ENCODE peak calls at places on chromosomes 2 and 18, in six cellular contexts. C is HuH-7, E is BJ, P is mucosa of gallbladder, G is neural progenitor cell, N is T-helper 9 cell. Y is an unnamed sample.

GRCh38 chr2:176501652-176502051 is 232.4 kb downstream of the MTX2 start:
- DNase-seq in E (no peak), N (no peak), C (no peak), P (no peak), G (no peak), Y (no peak)

GRCh38 chr2:120794716-120795115 is 59.0 kb downstream of the GLI2 start:
- DNase-seq in N (no peak), P (no peak), E (no peak), G (no peak), C (no peak), Y (no peak)

GRCh38 chr2:232592687-232593407 is 40.6 kb upstream of the EFHD1 start:
- DNase-seq in N (no peak), G (no peak), E (peak), P (no peak), C (no peak), Y (peak)

GRCh38 chr18:24056506-24056905 is 42.0 kb downstream of the TTC39C start:
- DNase-seq in C (no peak), N (no peak), G (no peak), E (no peak), P (no peak), Y (no peak)

GRCh38 chr18:5238371-5238758 is 41.3 kb upstream of the AKAIN1 start:
- DNase-seq in P (peak), G (peak), N (peak), E (no peak), C (peak), Y (peak)

GRCh38 chr2:88054300-88055048 is 1.1 kb downstream of the KRCC1 start:
- DNase-seq in G (no peak), P (no peak), E (no peak), C (no peak), N (no peak), Y (no peak)

GRCh38 chr18:74402806-74403433 is 54.2 kb downstream of the DIPK1C start:
- DNase-seq in G (peak), N (no peak), E (no peak), C (no peak), P (no peak), Y (no peak)

GRCh38 chr2:62811086-62811485 is 105.6 kb downstream of the EHBP1 start:
- DNase-seq in P (no peak), E (no peak), C (no peak), N (no peak), G (no peak), Y (no peak)

GRCh38 chr2:170493698-170494097 is 221.4 kb upstream of the SP5 start:
- DNase-seq in N (no peak), E (no peak), P (no peak), G (no peak), C (no peak), Y (no peak)